ENCODE peak calls at places on chromosome 12, in six cellular contexts. T, R, H, Q, M and K are unnamed samples.

GRCh38 chr12:121209629-121210572 is at the start of gene P2RX4:
- DNase-seq in R (peak; percentile 89), H (peak; percentile 97), M (peak; percentile 83), T (peak; percentile 93), Q (peak; percentile 93), K (peak; percentile 90)

GRCh38 chr12:47102845-47103666 is 23.3 kb upstream of the AMIGO2 start:
- DNase-seq in T (peak; percentile 92), Q (no peak), M (no peak), R (no peak), H (no peak), K (no peak)

GRCh38 chr12:112252184-112252583 is 126.8 kb downstream of the TRAFD1 start:
- DNase-seq in R (no peak), T (peak; percentile 44), Q (no peak), H (no peak), M (no peak), K (no peak)

GRCh38 chr12:71685312-71685906 is 473 bp upstream of the TMEM19 start:
- DNase-seq in R (peak; percentile 42), T (no peak), Q (no peak), H (no peak), M (no peak), K (no peak)

GRCh38 chr12:109358154-109358869 is 10.6 kb downstream of the MYO1H start:
- DNase-seq in Q (no peak), R (no peak), H (no peak), M (no peak), T (no peak), K (no peak)

GRCh38 chr12:56079729-56080555 is at the start of gene ERBB3:
- DNase-seq in Q (peak; percentile 86), M (peak; percentile 88), R (peak; percentile 85), H (peak; percentile 95), T (peak; percentile 94), K (peak; percentile 84)

GRCh38 chr12:133217219-133217618 is 18.5 kb downstream of the ANHX start:
- DNase-seq in R (no peak), H (no peak), M (no peak), T (no peak), Q (no peak), K (no peak)

GRCh38 chr12:119689935-119690500 is 22.1 kb downstream of the PRKAB1 start:
- DNase-seq in Q (no peak), T (no peak), R (no peak), H (no peak), M (no peak), K (no peak)

GRCh38 chr12:101570022-101570421 is 24.7 kb upstream of the MYBPC1 start:
- DNase-seq in Q (no peak), M (no peak), R (no peak), T (peak; percentile 1), H (no peak), K (no peak)

GRCh38 chr12:58502236-58502635 is 418.1 kb downstream of the LRIG3 start:
- DNase-seq in H (no peak), T (peak; percentile 48), R (peak; percentile 92), M (no peak), Q (no peak), K (no peak)

GRCh38 chr12:98418357-98419075 is 96.9 kb upstream of the TMPO start:
- DNase-seq in M (no peak), Q (peak; percentile 96), H (peak; percentile 65), R (no peak), T (peak; percentile 94), K (no peak)

GRCh38 chr12:6469609-6470374 is 685 bp downstream of the VAMP1 start:
- DNase-seq in T (peak; percentile 24), Q (no peak), H (peak; percentile 81), M (no peak), R (peak; percentile 64), K (no peak)

GRCh38 chr12:10211975-10212622 is 578 bp upstream of the GABARAPL1 start:
- DNase-seq in R (peak; percentile 84), H (peak; percentile 94), M (peak; percentile 98), Q (peak; percentile 98), T (peak; percentile 99), K (peak; percentile 88)

GRCh38 chr12:67982165-67982563 is 7.1 kb upstream of the IFNG-AS1 start:
- DNase-seq in T (peak; percentile 77), M (no peak), R (no peak), H (no peak), Q (no peak), K (no peak)

GRCh38 chr12:120224304-120225199 is 23.6 kb upstream of the RPLP0 start:
- DNase-seq in R (peak; percentile 72), H (peak; percentile 67), T (no peak), M (no peak), Q (peak; percentile 68), K (no peak)

GRCh38 chr12:74285773-74286172 is 251.9 kb upstream of the ATXN7L3B start:
- DNase-seq in M (no peak), T (no peak), Q (no peak), H (no peak), R (no peak), K (no peak)

GRCh38 chr12:100591979-100592378 is 18.5 kb downstream of the GAS2L3 start:
- DNase-seq in T (no peak), H (no peak), M (no peak), Q (no peak), R (no peak), K (no peak)

GRCh38 chr12:59077153-59077930 is 157.0 kb upstream of the LRIG3 start:
- DNase-seq in H (no peak), M (no peak), T (peak; percentile 44), Q (no peak), R (no peak), K (no peak)

GRCh38 chr12:77723308-77723707 is 107.4 kb upstream of the NAV3 start:
- DNase-seq in H (no peak), T (no peak), R (no peak), M (no peak), Q (no peak), K (no peak)

GRCh38 chr12:3600039-3600720 is 109.2 kb downstream of the PRMT8 start:
- DNase-seq in T (no peak), R (no peak), H (peak; percentile 80), Q (no peak), M (no peak), K (no peak)

GRCh38 chr12:9347328-9348127 is 139.3 kb upstream of the PZP start:
- DNase-seq in Q (no peak), T (peak; percentile 42), H (no peak), R (peak; percentile 36), M (no peak), K (no peak)

GRCh38 chr12:32917094-32917611 is 20.6 kb upstream of the PKP2 start:
- DNase-seq in T (no peak), R (no peak), H (no peak), Q (no peak), M (no peak), K (no peak)

GRCh38 chr12:122187466-122187865 is 4.5 kb downstream of the LRRC43 start:
- DNase-seq in Q (peak; percentile 34), H (peak; percentile 68), M (no peak), T (no peak), R (no peak), K (no peak)

GRCh38 chr12:47023311-47023710 is 56.1 kb upstream of the PCED1B start:
- DNase-seq in M (no peak), H (no peak), R (no peak), Q (no peak), T (no peak), K (no peak)

GRCh38 chr12:25051583-25052190 is 102.8 kb upstream of the BCAT1 start:
- DNase-seq in Q (no peak), H (no peak), T (no peak), M (no peak), R (no peak), K (peak; percentile 88)